ENCODE peak calls at places on chromosome 3, in six cellular contexts. O is HCT116, T is neuronal stem cell, I is keratinocyte, R is PC-3, W is SK-N-MC. D is an unnamed sample.
A peak's percentile ranks its signal among the peaks of the same experiment; 100 is the strongest.

GRCh38 chr3:162489853-162490252 is 993.2 kb downstream of the OTOL1 start:
- DNase-seq in R (peak; percentile 53), T (no peak), W (no peak), O (peak; percentile 8), I (no peak), D (peak; percentile 50)

GRCh38 chr3:186772281-186772885 is 11.0 kb upstream of the EIF4A2 start:
- DNase-seq in O (no peak), I (no peak), R (no peak), T (no peak), W (no peak), D (no peak)

GRCh38 chr3:42979044-42979962 is at the start of gene GASK1A:
- DNase-seq in W (no peak), I (no peak), O (no peak), T (peak; percentile 41), R (peak; percentile 53), D (peak; percentile 59)

GRCh38 chr3:13025090-13025489 is 48.1 kb downstream of the IQSEC1 start:
- DNase-seq in R (peak; percentile 77), T (no peak), W (no peak), I (no peak), O (peak; percentile 4), D (peak; percentile 94)

GRCh38 chr3:180059351-180059750 is 22.6 kb upstream of the PEX5L start:
- DNase-seq in W (no peak), I (no peak), T (no peak), R (peak; percentile 61), O (no peak), D (no peak)

GRCh38 chr3:1971780-1972179 is 126.9 kb upstream of the CNTN4 start:
- DNase-seq in W (no peak), R (no peak), O (no peak), T (no peak), I (no peak), D (no peak)

GRCh38 chr3:163335429-163335828 is 1742.9 kb downstream of the SI start:
- DNase-seq in R (no peak), W (no peak), T (no peak), I (no peak), O (no peak), D (no peak)

GRCh38 chr3:55160241-55160877 is 232.5 kb upstream of the LRTM1 start:
- DNase-seq in O (no peak), R (peak; percentile 88), W (no peak), T (no peak), I (no peak), D (peak; percentile 99)

GRCh38 chr3:3578723-3579122 is 220.5 kb upstream of the LRRN1 start:
- DNase-seq in T (no peak), W (no peak), I (no peak), R (no peak), O (no peak), D (no peak)

GRCh38 chr3:105626739-105627138 is 242.1 kb downstream of the CBLB start:
- DNase-seq in R (no peak), T (no peak), I (no peak), O (no peak), W (no peak), D (no peak)

GRCh38 chr3:59451800-59452741 is 402.2 kb upstream of the CFAP20DC start:
- DNase-seq in I (no peak), O (no peak), R (no peak), W (no peak), T (no peak), D (no peak)
- H3K9ac ChIP-seq in I (peak overlapping the region; percentile 35), O (no peak overlapping the region), R (no peak overlapping the region), W (no peak overlapping the region), T (no peak overlapping the region), D (no peak overlapping the region)

GRCh38 chr3:50347187-50347813 is 1.8 kb upstream of the ZMYND10 start:
- DNase-seq in O (no peak), W (no peak), R (peak; percentile 89), T (peak; percentile 63), I (no peak), D (peak; percentile 83)

GRCh38 chr3:50342818-50343633 is 2.4 kb upstream of the RASSF1 start:
- DNase-seq in R (no peak), I (no peak), W (no peak), T (no peak), O (no peak), D (no peak)

GRCh38 chr3:50345008-50345407 is 524 bp downstream of the ZMYND10 start:
- DNase-seq in O (no peak), W (no peak), T (no peak), R (no peak), I (no peak), D (no peak)

GRCh38 chr3:50341996-50342732 is 1.5 kb upstream of the RASSF1 start:
- DNase-seq in O (no peak), R (no peak), I (no peak), W (no peak), T (no peak), D (no peak)

GRCh38 chr3:50345586-50345985 is at the start of gene ZMYND10:
- DNase-seq in O (no peak), I (no peak), T (peak; percentile 68), R (peak; percentile 76), W (no peak), D (peak; percentile 81)
- H3K9ac ChIP-seq in O (peak within 1 kb of the TSS; percentile 50), I (peak within 1 kb of the TSS; percentile 54), T (no peak within 1 kb of the TSS), R (peak within 1 kb of the TSS; percentile 47), W (no peak within 1 kb of the TSS), D (peak within 1 kb of the TSS; percentile 55)

GRCh38 chr3:50327943-50328691 is at the start of gene TUSC2:
- DNase-seq in W (no peak), O (peak; percentile 93), T (peak; percentile 93), R (peak; percentile 99), I (peak; percentile 90), D (peak; percentile 100)

GRCh38 chr3:50325497-50326181 is 2.4 kb downstream of the TUSC2 start:
- DNase-seq in O (no peak), I (no peak), R (no peak), T (no peak), W (no peak), D (no peak)

GRCh38 chr3:50327129-50327528 is 894 bp downstream of the TUSC2 start:
- DNase-seq in O (no peak), W (no peak), T (no peak), R (no peak), I (no peak), D (no peak)

GRCh38 chr3:50324351-50325144 is 2.0 kb upstream of the HYAL2 start:
- DNase-seq in I (no peak), T (no peak), O (peak; percentile 75), R (peak; percentile 80), W (no peak), D (peak; percentile 75)

DNA sequence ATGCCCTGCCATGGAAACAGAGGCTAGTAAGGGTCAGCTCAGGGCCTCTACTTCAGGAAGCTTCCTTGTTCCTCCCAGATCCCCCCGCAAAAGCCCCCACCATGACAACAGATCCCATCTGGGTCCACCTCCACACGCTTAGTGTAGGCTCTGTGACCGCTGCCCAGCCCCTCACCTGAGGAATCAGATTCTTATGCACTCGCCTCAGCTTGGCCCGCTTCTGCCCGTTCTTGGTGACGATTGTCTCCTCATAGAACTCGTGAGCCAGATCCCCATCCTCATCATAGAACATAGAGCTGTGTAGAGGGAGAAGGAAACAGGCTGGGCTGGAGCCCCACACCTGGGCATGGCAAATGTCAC is 1.9 kb downstream of the TUSC2 start:
- DNase-seq in O (no peak), I (no peak), T (no peak), W (no peak), R (no peak), D (no peak)
- H3K9ac ChIP-seq in O (peak overlapping the region; percentile 86), I (no peak overlapping the region), T (no peak overlapping the region), W (no peak overlapping the region), R (no peak overlapping the region), D (no peak overlapping the region)

DNA sequence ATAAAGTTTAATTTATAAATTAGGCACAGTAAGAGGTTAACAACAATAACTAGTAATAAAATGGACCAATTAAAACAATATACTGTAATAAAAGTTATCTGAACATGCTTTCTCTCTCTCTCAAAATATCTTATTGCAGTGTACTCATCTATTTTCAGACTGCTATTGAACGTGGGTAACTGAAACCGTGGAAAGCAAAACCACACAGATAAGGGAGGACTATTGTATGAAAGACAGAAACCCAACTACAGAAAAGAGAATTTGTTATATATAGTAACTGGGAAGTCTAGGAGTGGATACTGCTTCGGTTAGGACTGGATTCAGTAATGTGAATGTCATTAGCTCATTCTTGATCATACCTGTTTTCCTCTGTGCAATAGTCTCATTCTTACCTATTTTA is 119.3 kb upstream of the DAZL start:
- DNase-seq in R (no peak), I (no peak), T (no peak), W (no peak), O (no peak), D (no peak)
- H3K9ac ChIP-seq in R (no peak overlapping the region), I (no peak overlapping the region), T (no peak overlapping the region), W (no peak overlapping the region), O (no peak overlapping the region), D (no peak overlapping the region)